ENCODE peak calls at places on chromosomes 1 and 21, in five cellular contexts. K, R, Y, G and T are unnamed samples.
A peak's percentile ranks its signal among the peaks of the same experiment; 100 is the strongest.

GRCh38 chr1:201819346-201819745 is 9.6 kb upstream of the IPO9 start:
- DNase-seq in K (no peak), R (no peak), Y (no peak), G (no peak), T (no peak)

GRCh38 chr1:229596961-229597699 is 28.8 kb downstream of the TAF5L start:
- DNase-seq in K (no peak), R (no peak), Y (peak; percentile 39), G (no peak), T (no peak)

GRCh38 chr1:40389871-40390560 is 16.5 kb downstream of the SMAP2 start:
- DNase-seq in K (no peak), R (no peak), Y (no peak), G (no peak), T (no peak)

GRCh38 chr1:29579821-29580425 is 343.6 kb downstream of the PTPRU start:
- DNase-seq in K (no peak), R (no peak), Y (no peak), G (no peak), T (no peak)

GRCh38 chr21:22795091-22795490 is 1796.9 kb downstream of the NCAM2 start:
- DNase-seq in K (no peak), R (no peak), Y (no peak), G (no peak), T (no peak)

GRCh38 chr1:89739844-89740216 is 81.0 kb upstream of the LRRC8D start:
- DNase-seq in K (no peak), R (no peak), Y (no peak), G (no peak), T (no peak)

GRCh38 chr1:31441558-31441957 is 28.5 kb downstream of the SERINC2 start:
- DNase-seq in K (no peak), R (no peak), Y (no peak), G (no peak), T (no peak)

GRCh38 chr1:68232354-68233148 is at the start of gene WLS:
- DNase-seq in K (no peak), R (peak; percentile 83), Y (peak; percentile 40), G (no peak), T (peak; percentile 90)

GRCh38 chr1:99599678-99600175 is 46.2 kb upstream of the PALMD start:
- DNase-seq in K (no peak), R (peak; percentile 6), Y (no peak), G (no peak), T (no peak)

GRCh38 chr1:192538407-192539311 is 36.9 kb upstream of the RGS1 start:
- DNase-seq in K (no peak), R (no peak), Y (no peak), G (no peak), T (peak; percentile 64)

GRCh38 chr1:239308701-239309333 is 77.6 kb upstream of the CHRM3 start:
- DNase-seq in K (no peak), R (peak; percentile 40), Y (no peak), G (peak; percentile 1), T (peak; percentile 74)

GRCh38 chr1:203650012-203650836 is 23.6 kb downstream of the ATP2B4 start:
- DNase-seq in K (peak; percentile 49), R (peak; percentile 79), Y (no peak), G (peak; percentile 81), T (no peak)

GRCh38 chr1:178581351-178581951 is 68.5 kb downstream of the TEX35 start:
- DNase-seq in K (no peak), R (peak; percentile 50), Y (no peak), G (no peak), T (no peak)

GRCh38 chr1:172642970-172643369 is 15.9 kb upstream of the FASLG start:
- DNase-seq in K (no peak), R (no peak), Y (no peak), G (no peak), T (no peak)

GRCh38 chr1:20325844-20326323 is 35.2 kb downstream of the VWA5B1 start:
- DNase-seq in K (no peak), R (no peak), Y (no peak), G (no peak), T (no peak)

GRCh38 chr1:94971491-94971924 is 44.6 kb upstream of the CNN3 start:
- DNase-seq in K (no peak), R (no peak), Y (no peak), G (no peak), T (no peak)

GRCh38 chr1:172241540-172241939 is 178.9 kb upstream of the C1orf105 start:
- DNase-seq in K (no peak), R (no peak), Y (no peak), G (no peak), T (no peak)

GRCh38 chr1:200837931-200838571 is 34.7 kb upstream of the GPR25 start:
- DNase-seq in K (no peak), R (no peak), Y (no peak), G (no peak), T (no peak)

GRCh38 chr1:212485895-212486590 is 53.3 kb downstream of the NENF start:
- DNase-seq in K (no peak), R (no peak), Y (peak; percentile 79), G (no peak), T (peak; percentile 51)

GRCh38 chr21:43743934-43744333 is 25.0 kb downstream of the PDXK start:
- DNase-seq in K (no peak), R (no peak), Y (no peak), G (no peak), T (no peak)

GRCh38 chr1:214337536-214337935 is 56.6 kb downstream of the SMYD2 start:
- DNase-seq in K (no peak), R (no peak), Y (no peak), G (no peak), T (peak; percentile 33)

GRCh38 chr1:29490204-29490934 is 254.0 kb downstream of the PTPRU start:
- DNase-seq in K (no peak), R (no peak), Y (no peak), G (no peak), T (no peak)

GRCh38 chr1:164765557-164765956 is 206.6 kb downstream of the PBX1 start:
- DNase-seq in K (no peak), R (no peak), Y (no peak), G (no peak), T (no peak)

GRCh38 chr1:17933991-17934390 is 173.6 kb upstream of the IGSF21 start:
- DNase-seq in K (no peak), R (no peak), Y (no peak), G (no peak), T (no peak)

GRCh38 chr1:206708058-206708457 is 23.4 kb downstream of the MAPKAPK2 start:
- DNase-seq in K (no peak), R (no peak), Y (no peak), G (no peak), T (no peak)

GRCh38 chr1:203327684-203328457 is 22.6 kb downstream of the BTG2 start:
- DNase-seq in K (peak; percentile 65), R (no peak), Y (no peak), G (peak; percentile 76), T (peak; percentile 79)

GRCh38 chr1:92399076-92399475 is 87.6 kb downstream of the GFI1 start:
- DNase-seq in K (no peak), R (no peak), Y (no peak), G (no peak), T (no peak)

GRCh38 chr1:151512801-151513625 is 1.8 kb downstream of the CGN start:
- DNase-seq in K (no peak), R (no peak), Y (no peak), G (no peak), T (no peak)

GRCh38 chr1:234609528-234610042 is 393 bp downstream of the IRF2BP2 start:
- DNase-seq in K (no peak), R (no peak), Y (no peak), G (no peak), T (no peak)

DNA sequence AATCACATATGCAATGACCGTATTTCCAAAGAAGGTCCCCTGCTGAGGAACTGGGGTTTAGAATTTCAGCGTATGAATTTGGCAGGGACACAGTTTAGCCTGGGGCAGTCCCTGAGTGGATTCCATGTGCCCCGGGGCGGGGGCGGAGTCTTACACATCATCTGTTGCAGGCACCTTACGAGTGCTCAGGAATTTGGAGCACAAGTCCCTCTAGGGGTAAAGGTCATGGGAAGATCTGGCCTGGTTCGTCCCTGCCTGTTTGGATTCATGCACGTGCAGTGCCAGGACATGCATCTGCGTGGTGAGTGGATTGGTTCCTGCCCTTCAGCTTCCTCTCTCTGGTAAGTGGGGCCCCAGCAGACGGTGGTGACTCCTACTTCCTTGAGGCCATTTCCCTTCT is 208.3 kb upstream of the C1orf174 start:
- DNase-seq in K (no peak), R (no peak), Y (no peak), G (no peak), T (no peak)
- H3K9me3 ChIP-seq in K (no peaks in the 10 kb centered on the region), R (no peaks in the 10 kb centered on the region), Y (no peaks in the 10 kb centered on the region), G (no peaks in the 10 kb centered on the region), T (no peaks in the 10 kb centered on the region)

GRCh38 chr1:56382890-56383289 is 196.5 kb downstream of the PLPP3 start:
- DNase-seq in K (no peak), R (no peak), Y (no peak), G (no peak), T (no peak)
- H3K9me3 ChIP-seq in K (no peaks in the 10 kb centered on the region), R (no peaks in the 10 kb centered on the region), Y (no peaks in the 10 kb centered on the region), G (no peaks in the 10 kb centered on the region), T (no peaks in the 10 kb centered on the region)

GRCh38 chr1:46769028-46769740 is 29.7 kb upstream of the CYP4B1 start:
- DNase-seq in K (no peak), R (no peak), Y (no peak), G (no peak), T (no peak)

GRCh38 chr1:46770541-46770940 is 28.3 kb upstream of the CYP4B1 start:
- DNase-seq in K (no peak), R (no peak), Y (no peak), G (no peak), T (no peak)

GRCh38 chr1:46772571-46772970 is 26.3 kb upstream of the CYP4B1 start:
- DNase-seq in K (no peak), R (no peak), Y (no peak), G (no peak), T (no peak)

GRCh38 chr1:46768445-46768844 is 30.4 kb upstream of the CYP4B1 start:
- DNase-seq in K (no peak), R (no peak), Y (no peak), G (no peak), T (no peak)

DNA sequence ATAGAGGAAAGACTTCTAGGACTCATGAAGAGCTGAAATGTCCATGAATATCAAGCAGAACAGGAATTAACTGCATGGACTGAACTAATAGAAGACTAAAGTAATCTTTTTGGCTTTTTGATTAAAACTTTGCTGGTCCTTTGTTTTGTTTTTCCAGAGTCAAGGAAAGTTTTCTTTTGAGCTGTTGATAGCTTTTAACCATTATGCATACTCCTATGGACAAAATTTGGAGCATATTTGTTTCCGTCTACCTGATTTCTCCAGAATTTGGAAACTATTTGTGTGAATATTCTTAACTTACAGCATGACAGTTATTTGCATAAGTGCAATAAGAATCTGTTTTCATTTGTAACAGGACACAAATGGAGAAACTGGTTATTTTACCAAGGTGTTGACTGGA is 24.5 kb upstream of the CYP4B1 start:
- DNase-seq in K (no peak), R (no peak), Y (no peak), G (no peak), T (no peak)
- H3K9me3 ChIP-seq in K (peaks cover 4% of the 10 kb centered on the region), R (peaks cover 73% of the 10 kb centered on the region), Y (peaks cover 17% of the 10 kb centered on the region), G (peaks cover 38% of the 10 kb centered on the region), T (no peaks in the 10 kb centered on the region)

GRCh38 chr21:28221984-28222383 is 770.7 kb downstream of the LTN1 start:
- DNase-seq in K (no peak), R (no peak), Y (no peak), G (no peak), T (no peak)

GRCh38 chr21:28215214-28215954 is 777.3 kb downstream of the LTN1 start:
- DNase-seq in K (no peak), R (no peak), Y (no peak), G (no peak), T (no peak)

GRCh38 chr21:28224191-28224755 is 768.4 kb downstream of the LTN1 start:
- DNase-seq in K (no peak), R (no peak), Y (no peak), G (no peak), T (no peak)

GRCh38 chr21:28216976-28217523 is 775.6 kb downstream of the LTN1 start:
- DNase-seq in K (no peak), R (no peak), Y (no peak), G (no peak), T (no peak)

GRCh38 chr21:28220670-28221069 is 772.0 kb downstream of the LTN1 start:
- DNase-seq in K (no peak), R (no peak), Y (no peak), G (no peak), T (no peak)
- H3K9me3 ChIP-seq in K (no peaks in the 10 kb centered on the region), R (no peaks in the 10 kb centered on the region), Y (no peaks in the 10 kb centered on the region), G (no peaks in the 10 kb centered on the region), T (no peaks in the 10 kb centered on the region)